ENCODE peak calls at places on chromosomes 6 and 20, in ten cellular contexts. J, D, Y, P, O, C, M, B, F and W are unnamed samples.

GRCh38 chr20:17660667-17661066 is 21.4 kb downstream of the RRBP1 start:
- DNase-seq in J (no peak), D (no peak), Y (no peak), P (no peak), O (no peak), C (no peak), M (no peak), B (no peak), F (no peak), W (no peak)

GRCh38 chr20:63232235-63233060 is 3.3 kb upstream of the BIRC7 start:
- DNase-seq in J (no peak), D (no peak), Y (peak; percentile 85), P (no peak), O (peak; percentile 97), C (no peak), M (peak; percentile 90), B (peak; percentile 83), F (no peak), W (peak; percentile 86)

GRCh38 chr20:16518068-16518783 is 55.0 kb downstream of the KIF16B start:
- DNase-seq in J (peak; percentile 18), D (peak; percentile 48), Y (peak; percentile 58), P (peak; percentile 42), O (peak; percentile 47), C (no peak), M (peak; percentile 78), B (peak; percentile 67), F (peak; percentile 82), W (peak; percentile 60)

GRCh38 chr6:154080434-154081189 is 41.6 kb downstream of the OPRM1 start:
- DNase-seq in J (no peak), D (no peak), Y (no peak), P (no peak), O (no peak), C (no peak), M (no peak), B (no peak), F (no peak), W (no peak)

GRCh38 chr6:41427642-41428401 is 92.4 kb downstream of the NCR2 start:
- DNase-seq in J (peak; percentile 58), D (peak; percentile 9), Y (no peak), P (peak; percentile 25), O (peak; percentile 52), C (peak; percentile 59), M (peak; percentile 60), B (no peak), F (peak; percentile 79), W (peak; percentile 57)

GRCh38 chr20:4064118-4064962 is 49.0 kb upstream of the RNF24 start:
- DNase-seq in J (no peak), D (peak; percentile 81), Y (peak; percentile 95), P (no peak), O (peak; percentile 94), C (peak; percentile 9), M (peak; percentile 98), B (peak; percentile 88), F (peak; percentile 79), W (peak; percentile 96)

GRCh38 chr6:136843210-136843609 is 20.8 kb downstream of the PEX7 start:
- DNase-seq in J (no peak), D (no peak), Y (no peak), P (no peak), O (no peak), C (no peak), M (no peak), B (no peak), F (no peak), W (no peak)

GRCh38 chr6:48243071-48243470 is 132.1 kb upstream of the PTCHD4 start:
- DNase-seq in J (no peak), D (no peak), Y (no peak), P (no peak), O (no peak), C (no peak), M (no peak), B (no peak), F (no peak), W (no peak)

GRCh38 chr6:38588631-38589366 is 50.9 kb downstream of the BTBD9 start:
- DNase-seq in J (no peak), D (no peak), Y (peak; percentile 32), P (no peak), O (peak; percentile 76), C (no peak), M (peak; percentile 74), B (peak; percentile 25), F (no peak), W (peak; percentile 80)

GRCh38 chr20:58192567-58192966 is 35.9 kb downstream of the ANKRD60 start:
- DNase-seq in J (peak; percentile 32), D (no peak), Y (no peak), P (no peak), O (peak; percentile 16), C (no peak), M (no peak), B (no peak), F (peak; percentile 58), W (no peak)

GRCh38 chr6:135939216-135939610 is 87.7 kb downstream of the PDE7B start:
- DNase-seq in J (no peak), D (no peak), Y (peak; percentile 73), P (no peak), O (no peak), C (no peak), M (no peak), B (no peak), F (no peak), W (no peak)

GRCh38 chr6:72930733-72931132 is 294.6 kb downstream of the KHDC1L start:
- DNase-seq in J (no peak), D (no peak), Y (no peak), P (no peak), O (no peak), C (no peak), M (no peak), B (no peak), F (no peak), W (no peak)

GRCh38 chr6:10834823-10835222 is 3.5 kb downstream of the MAK start:
- DNase-seq in J (no peak), D (no peak), Y (no peak), P (no peak), O (no peak), C (no peak), M (no peak), B (no peak), F (no peak), W (no peak)

GRCh38 chr6:121999458-122000065 is 399.9 kb upstream of the HSF2 start:
- DNase-seq in J (no peak), D (no peak), Y (no peak), P (no peak), O (no peak), C (no peak), M (no peak), B (no peak), F (no peak), W (no peak)

GRCh38 chr6:6191476-6191875 is 129.0 kb downstream of the F13A1 start:
- DNase-seq in J (no peak), D (peak; percentile 9), Y (no peak), P (no peak), O (no peak), C (no peak), M (no peak), B (no peak), F (peak; percentile 57), W (no peak)

GRCh38 chr6:131685266-131685780 is 15.9 kb downstream of the OR2A4 start:
- DNase-seq in J (peak; percentile 35), D (no peak), Y (no peak), P (no peak), O (no peak), C (no peak), M (no peak), B (no peak), F (no peak), W (no peak)

GRCh38 chr6:145798530-145798929 is 16.1 kb downstream of the FBXO30 start:
- DNase-seq in J (no peak), D (no peak), Y (peak; percentile 45), P (no peak), O (no peak), C (no peak), M (no peak), B (no peak), F (peak; percentile 20), W (no peak)

GRCh38 chr6:18506387-18507017 is 119.4 kb downstream of the RNF144B start:
- DNase-seq in J (no peak), D (peak; percentile 81), Y (no peak), P (no peak), O (peak; percentile 22), C (peak; percentile 77), M (peak; percentile 30), B (no peak), F (no peak), W (no peak)

GRCh38 chr6:114194362-114195343 is 148.2 kb downstream of the HS3ST5 start:
- DNase-seq in J (no peak), D (no peak), Y (peak; percentile 46), P (no peak), O (no peak), C (no peak), M (no peak), B (peak; percentile 7), F (no peak), W (peak; percentile 7)

GRCh38 chr6:137399949-137400443 is 94.2 kb downstream of the OLIG3 start:
- DNase-seq in J (no peak), D (no peak), Y (no peak), P (no peak), O (no peak), C (no peak), M (no peak), B (no peak), F (no peak), W (no peak)

GRCh38 chr6:92124126-92124525 is 1295.2 kb downstream of the EPHA7 start:
- DNase-seq in J (no peak), D (no peak), Y (no peak), P (no peak), O (no peak), C (no peak), M (peak; percentile 74), B (no peak), F (no peak), W (no peak)